ENCODE peak calls at places on chromosomes 4 and X, in four cellular contexts. F is HepG2, P is K562, T is GM12878. C is an unnamed sample.

GRCh38 chr4:168309781-168310180 is 8.8 kb downstream of the DDX60 start:
- DNase-seq in T (no peak), P (no peak), F (no peak), C (no peak)

GRCh38 chrX:120365320-120365719 is 3.4 kb downstream of the ATP1B4 start:
- DNase-seq in F (peak; percentile 6), T (no peak), P (peak; percentile 40), C (no peak)

GRCh38 chr4:110170861-110171260 is 27.6 kb downstream of the ELOVL6 start:
- DNase-seq in F (no peak), P (no peak), T (no peak), C (no peak)

GRCh38 chrX:49987651-49988050 is 65.3 kb downstream of the CLCN5 start:
- DNase-seq in T (no peak), F (no peak), P (no peak), C (no peak)

GRCh38 chr4:189143255-189143654 is 797.4 kb upstream of the FRG1 start:
- DNase-seq in T (no peak), F (no peak), P (no peak), C (peak; percentile 43)

GRCh38 chr4:15353207-15353606 is 74.6 kb upstream of the C1QTNF7 start:
- DNase-seq in P (no peak), F (no peak), T (no peak), C (no peak)

GRCh38 chr4:147741190-147741788 is 9.4 kb downstream of the ARHGAP10 start:
- DNase-seq in T (no peak), F (no peak), P (no peak), C (no peak)

GRCh38 chr4:129264008-129264657 is 168.2 kb downstream of the C4orf33 start:
- DNase-seq in T (peak; percentile 30), F (no peak), P (no peak), C (no peak)

GRCh38 chr4:159042097-159042605 is 60.7 kb upstream of the RAPGEF2 start:
- DNase-seq in T (no peak), P (peak; percentile 89), F (no peak), C (no peak)

GRCh38 chrX:53445977-53446376 is 11.8 kb upstream of the HSD17B10 start:
- DNase-seq in T (no peak), P (peak; percentile 47), F (peak; percentile 19), C (no peak)

GRCh38 chr4:131370846-131371245 is 1778.2 kb upstream of the PCDH10 start:
- DNase-seq in T (no peak), F (no peak), P (no peak), C (no peak)

GRCh38 chrX:25873196-25873595 is 264.9 kb upstream of the MAGEB18 start:
- DNase-seq in P (no peak), T (no peak), F (no peak), C (no peak)

GRCh38 chrX:152850465-152850864 is 19.6 kb downstream of the NSDHL start:
- DNase-seq in T (no peak), P (no peak), F (no peak), C (no peak)

GRCh38 chr4:123398803-123399637 is 2.4 kb downstream of the SPRY1 start:
- DNase-seq in T (no peak), F (peak; percentile 75), P (no peak), C (peak; percentile 12)

GRCh38 chr4:13539721-13540445 is 4.4 kb downstream of the NKX3-2 start:
- DNase-seq in F (no peak), T (no peak), P (no peak), C (no peak)

GRCh38 chr4:131470360-131470759 is 1678.7 kb upstream of the PCDH10 start:
- DNase-seq in F (no peak), T (no peak), P (no peak), C (no peak)

DNA sequence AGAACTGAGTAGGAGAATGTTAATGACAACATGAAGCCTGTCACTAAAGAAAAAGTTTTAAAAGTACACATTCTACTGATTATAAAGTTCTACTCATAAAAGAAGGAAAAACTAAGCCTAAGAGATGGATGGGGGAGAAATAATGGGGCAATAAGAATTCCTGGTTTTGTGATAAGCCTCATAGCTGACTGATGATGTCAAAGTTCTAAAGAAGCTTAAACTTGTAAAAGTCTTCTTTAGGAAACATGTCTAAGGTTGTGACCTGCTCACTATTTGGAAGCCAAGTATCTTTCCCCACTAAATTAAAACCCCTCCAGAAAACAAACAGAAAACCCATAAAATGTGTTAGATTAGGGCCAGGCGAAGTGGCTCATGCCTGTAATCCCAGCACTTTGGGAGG is 232.9 kb upstream of the GIMD1 start:
- DNase-seq in T (no peak), P (no peak), F (no peak), C (no peak)
- TF ChIP-seq ZBTB33 in T (no peak), P (no peak), F (no peak), C (no peak)

GRCh38 chrX:154098551-154098950 is 1.0 kb upstream of the MECP2 start:
- DNase-seq in P (no peak), T (no peak), F (no peak), C (no peak)

GRCh38 chrX:154097597-154098541 is at the start of gene MECP2:
- DNase-seq in F (peak; percentile 79), P (peak; percentile 98), T (peak; percentile 56), C (peak; percentile 80)

GRCh38 chrX:154094833-154095232 is 2.7 kb downstream of the MECP2 start:
- DNase-seq in P (no peak), F (no peak), T (no peak), C (no peak)

GRCh38 chrX:154096140-154097002 is 1.1 kb downstream of the MECP2 start:
- DNase-seq in T (no peak), P (peak; percentile 27), F (peak; percentile 12), C (no peak)

GRCh38 chrX:154097003-154097596 is 417 bp downstream of the MECP2 start:
- DNase-seq in P (peak; percentile 94), F (peak; percentile 58), T (no peak), C (no peak)
- H2AFZ ChIP-seq in P (peak overlapping the region; percentile 76), F (no peak overlapping the region), T (no peak overlapping the region), C (no peak overlapping the region)

GRCh38 chr4:23762551-23762950 is 127.3 kb downstream of the PPARGC1A start:
- DNase-seq in P (no peak), F (no peak), T (no peak), C (no peak)

GRCh38 chr4:23754688-23755087 is 135.2 kb downstream of the PPARGC1A start:
- DNase-seq in F (no peak), P (no peak), T (no peak), C (no peak)

GRCh38 chr4:23763559-23763958 is 126.3 kb downstream of the PPARGC1A start:
- DNase-seq in F (peak; percentile 55), P (no peak), T (no peak), C (no peak)

DNA sequence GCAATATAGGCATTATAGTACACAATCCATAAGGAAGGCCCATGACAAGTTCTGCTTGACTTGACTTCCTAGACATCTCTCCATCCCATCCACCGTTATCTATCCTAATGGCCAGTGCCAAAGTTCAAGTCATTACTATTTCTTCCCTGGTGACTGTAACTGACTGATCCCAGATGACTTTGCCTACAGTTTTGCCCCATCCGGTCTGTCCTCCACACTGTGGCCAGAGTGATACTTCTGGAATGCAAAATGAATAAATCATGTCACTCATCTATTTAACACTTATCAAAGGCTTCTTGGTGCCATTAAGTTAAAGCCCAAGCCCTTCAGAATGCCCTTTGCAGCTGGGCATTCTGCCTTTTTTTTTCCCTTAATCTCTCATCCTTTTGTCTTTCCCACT is 130.8 kb downstream of the PPARGC1A start:
- DNase-seq in T (no peak), F (no peak), P (no peak), C (no peak)
- TF ChIP-seq ATF3 in T (no peak), F (no peak), P (no peak), C (no peak)

GRCh38 chrX:44017726-44018125 is 44.5 kb upstream of the NDP start:
- DNase-seq in F (no peak), P (no peak), T (no peak), C (no peak)

GRCh38 chrX:44011505-44011904 is 38.3 kb upstream of the NDP start:
- DNase-seq in T (no peak), P (no peak), F (no peak), C (no peak)

GRCh38 chrX:44010626-44011025 is 37.4 kb upstream of the NDP start:
- DNase-seq in P (no peak), F (no peak), T (no peak), C (no peak)

GRCh38 chrX:44016906-44017305 is 43.7 kb upstream of the NDP start:
- DNase-seq in T (no peak), F (no peak), P (no peak), C (no peak)

GRCh38 chrX:44012484-44013096 is 39.4 kb upstream of the NDP start:
- DNase-seq in F (no peak), P (no peak), T (no peak), C (peak; percentile 68)
- TF ChIP-seq ZBTB33 in F (no peak), P (no peak), T (no peak), C (no peak)

DNA sequence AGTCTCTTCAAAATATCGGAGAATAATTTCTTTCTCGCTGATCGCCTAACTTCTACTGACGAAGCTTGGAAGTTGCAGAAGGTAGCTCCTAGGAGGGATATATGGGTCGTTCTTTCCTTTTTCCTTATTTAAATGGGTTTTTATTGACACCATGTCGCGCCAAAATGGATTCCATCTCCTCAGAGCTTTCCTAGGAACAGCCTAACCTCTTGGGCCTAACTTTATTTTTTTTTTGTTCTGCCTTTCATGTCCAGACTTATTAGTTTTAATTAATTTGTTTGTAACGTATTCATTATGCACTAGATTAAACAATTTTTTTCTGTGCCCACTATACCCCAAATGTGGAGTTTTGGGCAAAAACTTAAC is 359.4 kb upstream of the ZCCHC13 start:
- DNase-seq in P (no peak), T (no peak), F (no peak), C (no peak)
- H2AFZ ChIP-seq in P (peak overlapping the region; percentile 96), T (peak overlapping the region; percentile 86), F (no peak overlapping the region), C (no peak overlapping the region)

GRCh38 chr4:165301833-165302232 is 25.6 kb upstream of the MSMO1 start:
- DNase-seq in F (no peak), T (no peak), P (peak; percentile 15), C (no peak)
- TF ChIP-seq ATF3 in F (no peak), T (no peak), P (no peak), C (no peak)